ENCODE peak calls at places on chromosome 14, in nine cellular contexts. I is heart left ventricle, D is A549, N is GM12891, W is tibial nerve, K is body of pancreas, R is gastrocnemius medialis, Z is suprapubic skin, X is prostate gland. H is an unnamed sample.

GRCh38 chr14:95024380-95024779 is 132.9 kb downstream of the DICER1 start:
- DNase-seq in I (no peak), D (no peak), N (no peak), W (no peak), K (no peak), R (no peak), Z (no peak), X (no peak), H (no peak)

GRCh38 chr14:52080171-52080800 is 11.4 kb upstream of the NID2 start:
- DNase-seq in I (no peak), D (no peak), N (no peak), W (no peak), K (no peak), R (no peak), Z (no peak), X (no peak), H (no peak)

GRCh38 chr14:77547512-77547911 is 48.9 kb upstream of the ISM2 start:
- DNase-seq in I (no peak), D (no peak), N (no peak), W (no peak), K (no peak), R (no peak), Z (no peak), X (no peak), H (no peak)

GRCh38 chr14:92633724-92634123 is 114.7 kb downstream of the LGMN start:
- DNase-seq in I (no peak), D (no peak), N (no peak), W (no peak), K (no peak), R (no peak), Z (no peak), X (no peak), H (no peak)

GRCh38 chr14:48075487-48075886 is 400.1 kb upstream of the MDGA2 start:
- DNase-seq in I (no peak), D (no peak), N (no peak), W (no peak), K (no peak), R (no peak), Z (no peak), X (no peak), H (no peak)

GRCh38 chr14:63203618-63204406 is 431 bp upstream of the RHOJ start:
- DNase-seq in I (peak), D (peak), N (no peak), W (peak), K (peak), R (peak), Z (peak), X (peak), H (peak)

GRCh38 chr14:51443195-51444018 is 203.4 kb downstream of the TMX1 start:
- DNase-seq in I (no peak), D (no peak), N (no peak), W (no peak), K (no peak), R (no peak), Z (no peak), X (no peak), H (no peak)

GRCh38 chr14:28515571-28515970 is 251.0 kb upstream of the FOXG1 start:
- DNase-seq in I (no peak), D (no peak), N (no peak), W (no peak), K (no peak), R (no peak), Z (no peak), X (no peak), H (peak)

GRCh38 chr14:75286313-75286712 is 7.7 kb downstream of the FOS start:
- DNase-seq in I (peak), D (no peak), N (no peak), W (no peak), K (no peak), R (no peak), Z (peak), X (no peak), H (no peak)

GRCh38 chr14:43647302-43647701 is 859.8 kb downstream of the FSCB start:
- DNase-seq in I (no peak), D (peak), N (no peak), W (no peak), K (no peak), R (no peak), Z (no peak), X (no peak), H (no peak)

GRCh38 chr14:77598366-77599050 is 17.9 kb downstream of the SPTLC2 start:
- DNase-seq in I (no peak), D (no peak), N (no peak), W (no peak), K (no peak), R (no peak), Z (no peak), X (no peak), H (no peak)

GRCh38 chr14:93493054-93493453 is 62.3 kb downstream of the UNC79 start:
- DNase-seq in I (no peak), D (no peak), N (no peak), W (no peak), K (no peak), R (no peak), Z (no peak), X (no peak), H (no peak)

GRCh38 chr14:79631276-79631675 is 580.0 kb downstream of the DIO2 start:
- DNase-seq in I (no peak), D (no peak), N (no peak), W (no peak), K (no peak), R (no peak), Z (no peak), X (no peak), H (no peak)

GRCh38 chr14:68966872-68967301 is 12.2 kb downstream of the ACTN1 start:
- DNase-seq in I (no peak), D (no peak), N (no peak), W (no peak), K (peak), R (no peak), Z (no peak), X (peak), H (no peak)

GRCh38 chr14:33657478-33657877 is 293.4 kb downstream of the EGLN3 start:
- DNase-seq in I (no peak), D (no peak), N (no peak), W (no peak), K (no peak), R (no peak), Z (no peak), X (no peak), H (no peak)

GRCh38 chr14:90658541-90658967 is 157.7 kb downstream of the TTC7B start:
- DNase-seq in I (no peak), D (no peak), N (no peak), W (no peak), K (no peak), R (no peak), Z (no peak), X (no peak), H (peak)

GRCh38 chr14:92254786-92255185 is 68.2 kb upstream of the SLC24A4 start:
- DNase-seq in I (peak), D (no peak), N (no peak), W (peak), K (peak), R (no peak), Z (no peak), X (no peak), H (no peak)

GRCh38 chr14:52356025-52356424 is 41.9 kb downstream of the PTGER2 start:
- DNase-seq in I (no peak), D (peak), N (no peak), W (no peak), K (no peak), R (no peak), Z (no peak), X (no peak), H (no peak)

GRCh38 chr14:75911883-75912282 is 69.9 kb downstream of the TGFB3 start:
- DNase-seq in I (no peak), D (no peak), N (no peak), W (no peak), K (no peak), R (no peak), Z (no peak), X (no peak), H (no peak)

GRCh38 chr14:53295985-53296582 is 143.0 kb upstream of the DDHD1 start:
- DNase-seq in I (no peak), D (peak), N (no peak), W (no peak), K (no peak), R (no peak), Z (no peak), X (no peak), H (no peak)

GRCh38 chr14:94768521-94769412 is 1.1 kb downstream of the GSC start:
- DNase-seq in I (no peak), D (peak), N (no peak), W (peak), K (no peak), R (no peak), Z (no peak), X (no peak), H (no peak)

GRCh38 chr14:68215628-68216027 is 396.0 kb downstream of the RAD51B start:
- DNase-seq in I (no peak), D (no peak), N (no peak), W (no peak), K (no peak), R (no peak), Z (no peak), X (no peak), H (no peak)

GRCh38 chr14:87615822-87616679 is 376.9 kb downstream of the GALC start:
- DNase-seq in I (peak), D (peak), N (peak), W (peak), K (peak), R (no peak), Z (no peak), X (peak), H (peak)

GRCh38 chr14:71956920-71957563 is 24.8 kb downstream of the RGS6 start:
- DNase-seq in I (no peak), D (no peak), N (no peak), W (no peak), K (no peak), R (no peak), Z (no peak), X (no peak), H (no peak)

GRCh38 chr14:51453869-51454268 is 197.8 kb upstream of the FRMD6 start:
- DNase-seq in I (no peak), D (no peak), N (no peak), W (no peak), K (no peak), R (no peak), Z (no peak), X (no peak), H (peak)

GRCh38 chr14:34699873-34700621 is 14.3 kb downstream of the CFL2 start:
- DNase-seq in I (no peak), D (peak), N (no peak), W (no peak), K (no peak), R (no peak), Z (no peak), X (no peak), H (no peak)

GRCh38 chr14:91897121-91897701 is 29.9 kb upstream of the TC2N start:
- DNase-seq in I (peak), D (peak), N (no peak), W (peak), K (peak), R (no peak), Z (no peak), X (peak), H (no peak)

GRCh38 chr14:96876747-96877146 is 79.6 kb downstream of the VRK1 start:
- DNase-seq in I (no peak), D (no peak), N (no peak), W (no peak), K (no peak), R (no peak), Z (no peak), X (no peak), H (no peak)

GRCh38 chr14:86915416-86915815 is 1077.6 kb downstream of the GALC start:
- DNase-seq in I (no peak), D (no peak), N (no peak), W (no peak), K (no peak), R (no peak), Z (no peak), X (no peak), H (no peak)

GRCh38 chr14:69004731-69005431 is 25.8 kb upstream of the ACTN1 start:
- DNase-seq in I (no peak), D (no peak), N (no peak), W (no peak), K (no peak), R (no peak), Z (no peak), X (no peak), H (no peak)

GRCh38 chr14:33922125-33922524 is 28.7 kb downstream of the EGLN3 start:
- DNase-seq in I (no peak), D (no peak), N (no peak), W (no peak), K (no peak), R (no peak), Z (no peak), X (no peak), H (no peak)

GRCh38 chr14:32319368-32320049 is 9.6 kb upstream of the AKAP6 start:
- DNase-seq in I (no peak), D (no peak), N (no peak), W (no peak), K (no peak), R (no peak), Z (no peak), X (no peak), H (no peak)

GRCh38 chr14:60323199-60323891 is 74.3 kb downstream of the PPM1A start:
- DNase-seq in I (no peak), D (no peak), N (no peak), W (no peak), K (no peak), R (peak), Z (no peak), X (no peak), H (no peak)

GRCh38 chr14:89424241-89424640 is 7.2 kb upstream of the FOXN3 start:
- DNase-seq in I (no peak), D (no peak), N (no peak), W (no peak), K (no peak), R (no peak), Z (no peak), X (no peak), H (no peak)

GRCh38 chr14:89420502-89420901 is 3.5 kb upstream of the FOXN3 start:
- DNase-seq in I (no peak), D (no peak), N (no peak), W (no peak), K (no peak), R (no peak), Z (no peak), X (no peak), H (no peak)

GRCh38 chr14:89419973-89420482 is 3.0 kb upstream of the FOXN3 start:
- DNase-seq in I (no peak), D (no peak), N (no peak), W (no peak), K (no peak), R (no peak), Z (peak), X (no peak), H (no peak)

GRCh38 chr14:89422952-89423345 is 5.9 kb upstream of the FOXN3 start:
- DNase-seq in I (no peak), D (no peak), N (no peak), W (no peak), K (no peak), R (no peak), Z (no peak), X (no peak), H (no peak)

GRCh38 chr14:89422181-89422951 is 5.3 kb upstream of the FOXN3 start:
- DNase-seq in I (no peak), D (no peak), N (no peak), W (no peak), K (peak), R (no peak), Z (peak), X (peak), H (no peak)
- TF ChIP-seq POLR2A in I (no peak), D (no peak), N (no peak), W (no peak), K (no peak), R (no peak), Z (no peak), X (no peak), H (no peak)

GRCh38 chr14:49860988-49861387 is 8.4 kb upstream of the NEMF start:
- DNase-seq in I (no peak), D (no peak), N (no peak), W (no peak), K (no peak), R (no peak), Z (no peak), X (no peak), H (no peak)

GRCh38 chr14:49865431-49865859 is 12.9 kb upstream of the NEMF start:
- DNase-seq in I (peak), D (peak), N (no peak), W (peak), K (peak), R (peak), Z (peak), X (peak), H (no peak)

GRCh38 chr14:49861581-49861922 is 9.0 kb upstream of the NEMF start:
- DNase-seq in I (peak), D (peak), N (no peak), W (peak), K (peak), R (peak), Z (peak), X (peak), H (no peak)

GRCh38 chr14:49863483-49864262 is 11.1 kb upstream of the NEMF start:
- DNase-seq in I (no peak), D (no peak), N (no peak), W (no peak), K (no peak), R (no peak), Z (no peak), X (no peak), H (no peak)

GRCh38 chr14:49861923-49862673 is 9.5 kb upstream of the NEMF start:
- DNase-seq in I (peak), D (peak), N (no peak), W (peak), K (peak), R (peak), Z (peak), X (peak), H (no peak)
- TF ChIP-seq POLR2A in I (no peak), D (no peak), N (no peak), W (peak), K (no peak), R (no peak), Z (no peak), X (peak), H (no peak)

GRCh38 chr14:103713304-103714062 is 1.8 kb downstream of the XRCC3 start:
- DNase-seq in I (no peak), D (no peak), N (no peak), W (no peak), K (no peak), R (no peak), Z (no peak), X (no peak), H (no peak)
- TF ChIP-seq POLR2A in I (no peak), D (no peak), N (no peak), W (no peak), K (no peak), R (no peak), Z (no peak), X (no peak), H (no peak)

GRCh38 chr14:73713804-73714655 is at the start of gene PNMA1:
- DNase-seq in I (peak), D (peak), N (peak), W (peak), K (peak), R (peak), Z (peak), X (peak), H (peak)
- TF ChIP-seq POLR2A in I (no peak), D (peak), N (peak), W (peak), K (peak), R (peak), Z (peak), X (peak), H (peak)

GRCh38 chr14:55274144-55274543 is 2.9 kb downstream of the FBXO34 start:
- DNase-seq in I (no peak), D (no peak), N (no peak), W (no peak), K (no peak), R (no peak), Z (no peak), X (no peak), H (no peak)
- TF ChIP-seq POLR2A in I (no peak), D (no peak), N (no peak), W (no peak), K (no peak), R (no peak), Z (no peak), X (no peak), H (no peak)

GRCh38 chr14:105862581-105863239 is 336.3 kb downstream of the TMEM121 start:
- DNase-seq in I (no peak), D (no peak), N (peak), W (peak), K (no peak), R (no peak), Z (no peak), X (no peak), H (no peak)

GRCh38 chr14:105865266-105865903 is 339.0 kb downstream of the TMEM121 start:
- DNase-seq in I (no peak), D (no peak), N (no peak), W (peak), K (no peak), R (no peak), Z (peak), X (no peak), H (no peak)

GRCh38 chr14:105863296-105864108 is 337.1 kb downstream of the TMEM121 start:
- DNase-seq in I (no peak), D (no peak), N (peak), W (peak), K (peak), R (no peak), Z (no peak), X (no peak), H (no peak)

GRCh38 chr14:105864651-105865265 is 338.4 kb downstream of the TMEM121 start:
- DNase-seq in I (no peak), D (no peak), N (no peak), W (peak), K (peak), R (no peak), Z (peak), X (no peak), H (no peak)

GRCh38 chr14:105864116-105864515 is 337.7 kb downstream of the TMEM121 start:
- DNase-seq in I (no peak), D (no peak), N (no peak), W (peak), K (no peak), R (no peak), Z (no peak), X (no peak), H (no peak)
- TF ChIP-seq POLR2A in I (no peak), D (no peak), N (no peak), W (no peak), K (no peak), R (no peak), Z (no peak), X (no peak), H (no peak)

DNA sequence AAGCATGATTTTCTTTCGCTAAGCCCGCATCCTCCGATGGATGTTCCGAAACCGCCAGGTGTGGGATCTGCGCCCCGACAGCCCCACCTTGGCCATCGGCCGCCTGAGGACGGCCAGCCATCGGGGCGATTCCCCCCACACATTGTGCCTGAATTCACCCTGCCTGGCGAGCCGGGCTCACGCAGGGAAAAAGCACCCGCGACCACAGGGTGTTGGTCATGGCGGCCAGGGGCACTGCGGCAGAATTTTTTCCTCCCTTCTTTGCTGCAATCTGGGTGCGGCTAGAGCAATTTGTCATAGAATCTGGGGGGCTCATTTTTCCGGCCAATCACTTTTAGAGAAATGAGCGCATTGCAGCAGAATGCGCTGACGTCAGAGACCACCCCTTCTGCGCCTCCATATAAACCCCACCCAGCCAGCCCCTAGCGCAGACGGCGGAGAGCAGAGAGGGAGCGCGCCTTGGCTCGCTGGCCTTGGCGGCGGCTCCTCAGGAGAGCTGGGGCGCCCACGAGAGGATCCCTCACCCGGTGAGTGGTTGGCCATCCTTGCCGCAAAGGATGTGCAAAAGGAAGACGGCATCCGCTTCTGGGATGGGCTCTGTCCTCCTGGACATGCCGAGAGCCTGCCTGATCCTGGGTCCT is at the start of gene MEG3:
- DNase-seq in I (peak), D (peak), N (no peak), W (peak), K (peak), R (no peak), Z (no peak), X (peak), H (no peak)
- TF ChIP-seq POLR2A in I (no peak), D (peak), N (no peak), W (peak), K (peak), R (peak), Z (peak), X (peak), H (no peak)

GRCh38 chr14:100239840-100240724 is 1.1 kb downstream of the YY1 start:
- DNase-seq in I (peak), D (peak), N (peak), W (peak), K (peak), R (peak), Z (peak), X (peak), H (peak)
- TF ChIP-seq POLR2A in I (no peak), D (peak), N (no peak), W (no peak), K (peak), R (peak), Z (peak), X (peak), H (peak)

H was measured in H54.